ENCODE peak calls at places on chromosome 21, in nine cellular contexts. X is vagina, E is prostate gland, L is transverse colon, S is K562, P is lower leg skin, Q is gastrocnemius medialis, T is ovary, N is esophagus squamous epithelium. J is an unnamed sample.
A peak's percentile ranks its signal among the peaks of the same experiment; 100 is the strongest.

GRCh38 chr21:18030248-18030647 is 211.1 kb upstream of the C21orf91 start:
- DNase-seq in E (no peak), P (no peak), T (no peak), S (no peak), L (no peak), N (no peak), X (no peak), Q (no peak), J (no peak)

GRCh38 chr21:35342440-35342839 is 293.3 kb upstream of the RUNX1 start:
- DNase-seq in X (no peak), E (no peak), L (no peak), T (no peak), P (no peak), Q (no peak), S (peak; percentile 15), N (no peak), J (no peak)

GRCh38 chr21:35460441-35460840 is 411.3 kb upstream of the RUNX1 start:
- DNase-seq in L (no peak), S (no peak), E (no peak), N (no peak), Q (no peak), P (no peak), T (no peak), X (no peak), J (no peak)

GRCh38 chr21:35408401-35408800 is 359.3 kb upstream of the RUNX1 start:
- DNase-seq in Q (no peak), L (no peak), P (no peak), S (no peak), E (no peak), N (no peak), X (no peak), T (no peak), J (no peak)

GRCh38 chr21:18499761-18500376 is 96.3 kb upstream of the TMPRSS15 start:
- DNase-seq in N (no peak), S (peak; percentile 64), Q (no peak), P (no peak), E (no peak), T (no peak), L (peak; percentile 12), X (no peak), J (peak; percentile 40)

GRCh38 chr21:42834730-42835191 is 44.6 kb downstream of the WDR4 start:
- DNase-seq in N (no peak), L (no peak), X (peak; percentile 86), E (no peak), P (peak; percentile 70), Q (no peak), T (no peak), S (peak; percentile 21), J (peak; percentile 3)

GRCh38 chr21:29985866-29986265 is 46.1 kb upstream of the GRIK1 start:
- DNase-seq in L (no peak), S (no peak), N (no peak), Q (no peak), P (peak; percentile 75), T (no peak), X (no peak), E (no peak), J (no peak)

GRCh38 chr21:21898801-21899200 is 900.6 kb downstream of the NCAM2 start:
- DNase-seq in P (no peak), L (no peak), N (no peak), Q (no peak), E (no peak), S (no peak), T (no peak), X (no peak), J (no peak)

GRCh38 chr21:43005635-43006034 is 31.3 kb downstream of the PKNOX1 start:
- DNase-seq in S (no peak), N (no peak), Q (no peak), E (no peak), L (no peak), P (no peak), X (no peak), T (no peak), J (no peak)

GRCh38 chr21:44911384-44912157 is 9.1 kb downstream of the ITGB2 start:
- DNase-seq in T (peak; percentile 57), S (peak; percentile 68), P (peak; percentile 95), Q (peak; percentile 57), X (no peak), L (peak; percentile 90), N (no peak), E (peak; percentile 85), J (peak; percentile 89)
- TF ChIP-seq CTCF in T (no peak), S (peak; percentile 92), P (no peak), Q (no peak), X (peak; percentile 43), L (peak; percentile 44), N (no peak), E (no peak), J (peak; percentile 55)

DNA sequence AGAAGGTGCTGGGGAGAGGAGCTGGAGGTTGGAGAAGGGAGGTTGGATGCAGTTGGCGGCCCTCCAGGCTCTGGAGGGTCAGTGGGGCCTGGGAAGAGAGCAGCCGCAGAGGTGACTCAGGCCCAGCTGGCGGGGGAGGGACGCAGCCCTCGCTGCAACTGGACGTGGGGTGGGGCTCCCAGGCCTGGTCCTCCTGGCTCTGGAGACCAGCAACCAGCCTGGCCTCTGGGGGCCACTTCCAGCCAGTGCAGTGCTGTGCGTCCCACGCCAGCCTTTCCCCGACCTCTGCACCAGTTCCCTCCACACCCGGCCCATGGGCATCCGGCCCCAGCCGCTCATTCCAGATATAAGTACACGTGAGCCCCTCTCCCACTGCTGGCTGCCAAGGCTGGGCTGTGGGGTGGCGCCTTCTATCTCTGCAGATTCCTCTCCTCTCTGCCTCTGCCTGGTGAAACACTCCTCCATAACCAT is 38.0 kb upstream of the COL18A1 start:
- DNase-seq in L (peak; percentile 55), P (peak; percentile 90), X (no peak), T (peak; percentile 94), Q (peak; percentile 36), N (no peak), E (no peak), S (peak; percentile 65), J (peak; percentile 50)
- TF ChIP-seq POLR2A in L (no peak), P (no peak), X (no peak), T (peak; percentile 7), Q (no peak), N (no peak), E (no peak), S (no peak), J (no peak)

GRCh38 chr21:34242973-34243372 is 120.8 kb upstream of the KCNE2 start:
- DNase-seq in L (no peak), T (no peak), S (no peak), X (peak; percentile 60), P (no peak), Q (no peak), E (no peak), N (no peak), J (no peak)

GRCh38 chr21:34243562-34243961 is 120.2 kb upstream of the KCNE2 start:
- DNase-seq in L (peak; percentile 16), S (peak; percentile 36), N (no peak), X (no peak), T (no peak), P (no peak), E (no peak), Q (no peak), J (peak; percentile 27)
- TF ChIP-seq CTCF in L (peak; percentile 22), S (peak; percentile 60), N (no peak), X (no peak), T (no peak), P (no peak), E (peak; percentile 33), Q (peak; percentile 16), J (peak; percentile 11)

GRCh38 chr21:37073417-37074194 is 552 bp downstream of the TTC3 start:
- DNase-seq in L (peak; percentile 70), E (peak; percentile 47), S (peak; percentile 73), X (peak; percentile 93), T (peak; percentile 80), N (no peak), Q (peak; percentile 65), P (peak; percentile 94), J (peak; percentile 53)

GRCh38 chr21:37074195-37074510 is 1.1 kb downstream of the TTC3 start:
- DNase-seq in L (no peak), T (no peak), Q (no peak), S (peak; percentile 63), N (no peak), X (no peak), P (no peak), E (no peak), J (no peak)

GRCh38 chr21:37072988-37073416 is at the start of the genes PIGP and TTC3:
- DNase-seq in N (peak; percentile 37), P (peak; percentile 99), T (peak; percentile 98), X (peak; percentile 90), S (peak; percentile 98), L (peak; percentile 95), E (peak; percentile 92), Q (peak; percentile 89), J (peak; percentile 95)

GRCh38 chr21:37071561-37072238 is 1.2 kb downstream of the PIGP start:
- DNase-seq in L (peak; percentile 64), P (peak; percentile 93), E (peak; percentile 33), Q (peak; percentile 76), X (peak; percentile 95), T (peak; percentile 69), N (no peak), S (peak; percentile 55), J (peak; percentile 37)

GRCh38 chr21:37072239-37072987 is 458 bp downstream of the PIGP start:
- DNase-seq in P (peak; percentile 92), Q (no peak), L (peak; percentile 11), T (peak; percentile 88), E (peak; percentile 72), N (no peak), S (peak; percentile 77), X (peak; percentile 89), J (peak; percentile 58)
- TF ChIP-seq POLR2A in P (no peak), Q (no peak), L (peak; percentile 74), T (no peak), E (peak; percentile 26), N (no peak), S (no peak), X (no peak), J (peak; percentile 10)

DNA sequence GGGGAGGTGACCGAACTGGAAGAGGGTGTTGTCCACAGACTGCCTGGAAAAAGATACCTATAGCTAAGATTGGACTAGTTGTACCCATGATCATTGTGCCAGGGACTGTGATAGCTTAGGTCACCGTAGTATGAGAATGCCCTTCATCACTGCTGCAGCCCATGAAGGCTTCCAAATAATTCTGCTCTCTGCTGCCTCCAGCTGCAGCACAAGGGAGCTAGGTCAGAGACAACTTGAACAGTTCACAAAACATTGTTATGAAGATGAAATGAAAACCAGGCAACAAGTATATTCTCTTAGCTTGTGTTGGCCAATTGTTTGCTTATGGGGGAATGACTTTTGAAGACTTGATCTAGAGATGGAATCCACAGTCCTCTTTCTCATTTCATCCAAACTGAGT is 246.7 kb downstream of the MRPL39 start:
- DNase-seq in T (no peak), L (no peak), Q (no peak), P (no peak), X (no peak), N (no peak), E (no peak), S (no peak), J (no peak)
- TF ChIP-seq CTCF in T (no peak), L (no peak), Q (no peak), P (no peak), X (no peak), N (no peak), E (no peak), S (no peak), J (no peak)

GRCh38 chr21:26641062-26641461 is 68.0 kb upstream of the CYYR1 start:
- DNase-seq in Q (no peak), E (no peak), X (no peak), T (no peak), L (no peak), P (no peak), S (no peak), N (no peak), J (no peak)
- TF ChIP-seq POLR2A in Q (no peak), E (no peak), X (no peak), T (no peak), L (no peak), P (no peak), S (no peak), N (no peak), J (no peak)

GRCh38 chr21:32499249-32500055 is 85.9 kb downstream of the TCP10L start:
- DNase-seq in P (peak; percentile 48), L (no peak), E (no peak), Q (no peak), T (no peak), X (no peak), N (no peak), S (no peak), J (no peak)
- TF ChIP-seq CTCF in P (no peak), L (no peak), E (peak; percentile 16), Q (no peak), T (no peak), X (no peak), N (no peak), S (no peak), J (no peak)

J was measured in stomach.